ENCODE peak calls at places on chromosomes 6 and 20, in six cellular contexts. One of them, this sample, is unnamed.
A peak's percentile ranks its signal among the peaks of the same experiment; 100 is the strongest.

GRCh38 chr20:38680492-38681118 is 43.7 kb upstream of the SLC32A1 start:
- DNase-seq in hepatocyte: peak; percentile 80
- DNase-seq in prostate gland: no peak
- DNase-seq in Peyer's patch: no peak
- DNase-seq in dorsolateral prefrontal cortex: no peak
- DNase-seq in GM20000: peak; percentile 39
- DNase-seq in this sample: peak; percentile 34

GRCh38 chr6:73929421-73929820 is 233.4 kb downstream of the CD109 start:
- DNase-seq in Peyer's patch: no peak
- DNase-seq in dorsolateral prefrontal cortex: no peak
- DNase-seq in GM20000: no peak
- DNase-seq in prostate gland: no peak
- DNase-seq in hepatocyte: no peak
- DNase-seq in this sample: no peak

GRCh38 chr6:72720464-72720863 is 98.6 kb downstream of the KCNQ5 start:
- DNase-seq in dorsolateral prefrontal cortex: no peak
- DNase-seq in hepatocyte: no peak
- DNase-seq in prostate gland: no peak
- DNase-seq in Peyer's patch: no peak
- DNase-seq in GM20000: no peak
- DNase-seq in this sample: no peak

GRCh38 chr6:43076093-43076927 is at the start of gene PTK7:
- DNase-seq in GM20000: peak; percentile 50
- DNase-seq in hepatocyte: peak; percentile 89
- DNase-seq in Peyer's patch: no peak
- DNase-seq in dorsolateral prefrontal cortex: no peak
- DNase-seq in prostate gland: peak; percentile 70
- DNase-seq in this sample: peak; percentile 72

GRCh38 chr20:59823030-59823423 is 110.4 kb downstream of the SYCP2 start:
- DNase-seq in GM20000: no peak
- DNase-seq in hepatocyte: no peak
- DNase-seq in dorsolateral prefrontal cortex: no peak
- DNase-seq in prostate gland: no peak
- DNase-seq in Peyer's patch: no peak
- DNase-seq in this sample: no peak

GRCh38 chr6:12555781-12556180 is 160.8 kb upstream of the PHACTR1 start:
- DNase-seq in GM20000: no peak
- DNase-seq in prostate gland: no peak
- DNase-seq in dorsolateral prefrontal cortex: no peak
- DNase-seq in Peyer's patch: no peak
- DNase-seq in hepatocyte: no peak
- DNase-seq in this sample: no peak

GRCh38 chr6:31453259-31453658 is 44.7 kb upstream of the MICB start:
- DNase-seq in Peyer's patch: no peak
- DNase-seq in prostate gland: no peak
- DNase-seq in hepatocyte: no peak
- DNase-seq in GM20000: no peak
- DNase-seq in dorsolateral prefrontal cortex: no peak
- DNase-seq in this sample: no peak

GRCh38 chr20:39070484-39071231 is 108.5 kb downstream of the DHX35 start:
- DNase-seq in dorsolateral prefrontal cortex: no peak
- DNase-seq in GM20000: no peak
- DNase-seq in hepatocyte: no peak
- DNase-seq in prostate gland: no peak
- DNase-seq in Peyer's patch: no peak
- DNase-seq in this sample: peak; percentile 60

GRCh38 chr20:44861547-44862006 is 23.9 kb upstream of the YWHAB start:
- DNase-seq in Peyer's patch: no peak
- DNase-seq in GM20000: no peak
- DNase-seq in hepatocyte: no peak
- DNase-seq in dorsolateral prefrontal cortex: no peak
- DNase-seq in prostate gland: no peak
- DNase-seq in this sample: peak; percentile 53

GRCh38 chr6:138183792-138184134 is 22.0 kb downstream of the ARFGEF3 start:
- DNase-seq in GM20000: no peak
- DNase-seq in Peyer's patch: no peak
- DNase-seq in prostate gland: no peak
- DNase-seq in dorsolateral prefrontal cortex: no peak
- DNase-seq in hepatocyte: no peak
- DNase-seq in this sample: no peak

GRCh38 chr6:157012355-157012754 is 235.2 kb downstream of the ARID1B start:
- DNase-seq in Peyer's patch: no peak
- DNase-seq in GM20000: no peak
- DNase-seq in hepatocyte: no peak
- DNase-seq in prostate gland: no peak
- DNase-seq in dorsolateral prefrontal cortex: no peak
- DNase-seq in this sample: no peak
- TF ChIP-seq CTCF in Peyer's patch: no peak
- TF ChIP-seq CTCF in GM20000: no peak
- TF ChIP-seq CTCF in hepatocyte: no peak
- TF ChIP-seq CTCF in prostate gland: no peak
- TF ChIP-seq CTCF in dorsolateral prefrontal cortex: no peak
- TF ChIP-seq CTCF in this sample: no peak

DNA sequence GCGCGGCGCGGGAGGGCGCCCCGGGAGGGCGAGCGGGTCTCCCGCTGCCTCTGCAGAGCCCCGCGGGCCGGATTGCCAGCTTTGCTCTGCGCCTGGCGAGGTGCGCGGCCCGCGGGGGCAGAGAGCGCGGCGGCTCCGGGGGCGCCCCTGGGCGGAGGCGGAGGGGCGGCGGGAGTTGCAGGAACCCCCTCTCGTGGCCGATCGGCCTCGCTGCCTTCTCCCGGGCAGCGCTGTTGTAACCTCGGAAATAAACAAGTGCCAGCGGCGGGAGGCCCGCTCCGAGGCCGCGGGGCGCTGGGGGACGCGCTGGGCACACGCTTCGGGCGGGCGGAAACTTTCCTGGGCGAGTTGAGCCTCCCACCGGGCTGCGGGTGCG is 1.2 kb downstream of the CDH4 start:
- DNase-seq in dorsolateral prefrontal cortex: no peak
- DNase-seq in Peyer's patch: no peak
- DNase-seq in prostate gland: no peak
- DNase-seq in GM20000: peak; percentile 45
- DNase-seq in hepatocyte: peak; percentile 46
- DNase-seq in this sample: peak; percentile 53
- TF ChIP-seq CTCF in dorsolateral prefrontal cortex: no peak
- TF ChIP-seq CTCF in Peyer's patch: no peak
- TF ChIP-seq CTCF in prostate gland: no peak
- TF ChIP-seq CTCF in GM20000: no peak
- TF ChIP-seq CTCF in hepatocyte: peak; percentile 34
- TF ChIP-seq CTCF in this sample: peak; percentile 56

GRCh38 chr6:139628220-139628619 is 253.8 kb upstream of the CITED2 start:
- DNase-seq in Peyer's patch: no peak
- DNase-seq in prostate gland: no peak
- DNase-seq in dorsolateral prefrontal cortex: no peak
- DNase-seq in GM20000: no peak
- DNase-seq in hepatocyte: no peak
- DNase-seq in this sample: no peak

GRCh38 chr6:139623382-139623781 is 248.9 kb upstream of the CITED2 start:
- DNase-seq in hepatocyte: no peak
- DNase-seq in GM20000: no peak
- DNase-seq in Peyer's patch: no peak
- DNase-seq in dorsolateral prefrontal cortex: no peak
- DNase-seq in prostate gland: no peak
- DNase-seq in this sample: no peak

GRCh38 chr6:139625998-139626975 is 251.8 kb upstream of the CITED2 start:
- DNase-seq in hepatocyte: no peak
- DNase-seq in Peyer's patch: no peak
- DNase-seq in dorsolateral prefrontal cortex: no peak
- DNase-seq in prostate gland: no peak
- DNase-seq in GM20000: no peak
- DNase-seq in this sample: no peak

GRCh38 chr6:139627091-139627490 is 252.6 kb upstream of the CITED2 start:
- DNase-seq in Peyer's patch: no peak
- DNase-seq in dorsolateral prefrontal cortex: no peak
- DNase-seq in GM20000: no peak
- DNase-seq in prostate gland: no peak
- DNase-seq in hepatocyte: no peak
- DNase-seq in this sample: no peak

DNA sequence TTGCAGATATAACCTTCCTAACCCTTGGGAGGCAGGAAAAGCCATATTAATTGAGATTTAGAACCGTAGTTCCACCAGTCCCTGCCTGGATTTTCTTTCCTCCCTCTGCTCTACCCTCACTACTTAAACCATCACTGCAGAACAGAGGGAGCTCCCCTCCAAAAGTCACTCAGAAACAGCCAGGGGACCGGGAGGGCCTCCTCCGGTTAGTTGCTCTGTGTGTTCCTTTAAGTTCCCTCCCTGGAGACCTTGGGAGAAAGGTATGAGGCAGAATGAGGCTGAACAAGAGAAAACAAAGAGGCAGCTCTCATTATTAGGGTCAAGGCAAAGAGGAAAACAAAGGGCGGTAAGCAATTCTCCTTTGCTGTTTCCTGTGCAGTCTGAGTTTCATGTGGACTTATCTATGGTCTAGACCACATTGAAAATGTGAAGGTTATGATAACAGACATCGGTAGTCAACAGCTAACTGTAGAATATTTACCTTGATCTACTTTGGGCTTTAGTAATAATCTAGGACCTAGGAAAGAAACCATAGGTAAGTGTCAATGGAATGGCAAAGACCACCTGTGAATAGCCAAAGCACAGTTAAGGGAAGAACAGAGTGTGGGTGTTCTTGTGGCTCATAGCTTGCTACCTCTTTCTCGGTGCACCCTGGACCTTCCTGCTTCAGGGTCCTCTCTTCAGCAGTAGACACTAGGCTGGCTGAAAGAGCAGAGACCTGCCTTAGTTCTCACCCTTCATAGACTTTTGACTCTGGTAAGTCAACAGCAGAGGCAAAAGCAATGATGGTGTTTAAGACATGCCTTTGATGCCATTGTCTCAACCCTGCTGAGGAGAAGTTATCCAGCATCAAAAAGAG is 250.9 kb upstream of the CITED2 start:
- DNase-seq in Peyer's patch: no peak
- DNase-seq in hepatocyte: no peak
- DNase-seq in dorsolateral prefrontal cortex: no peak
- DNase-seq in prostate gland: no peak
- DNase-seq in GM20000: no peak
- DNase-seq in this sample: no peak
- TF ChIP-seq CTCF in Peyer's patch: no peak
- TF ChIP-seq CTCF in hepatocyte: no peak
- TF ChIP-seq CTCF in dorsolateral prefrontal cortex: no peak
- TF ChIP-seq CTCF in prostate gland: no peak
- TF ChIP-seq CTCF in GM20000: no peak
- TF ChIP-seq CTCF in this sample: no peak

GRCh38 chr6:52571099-52571755 is 5.6 kb downstream of the TRAM2 start:
- DNase-seq in prostate gland: no peak
- DNase-seq in GM20000: no peak
- DNase-seq in Peyer's patch: no peak
- DNase-seq in dorsolateral prefrontal cortex: no peak
- DNase-seq in hepatocyte: peak; percentile 36
- DNase-seq in this sample: no peak

GRCh38 chr6:52572536-52572935 is 4.3 kb downstream of the TRAM2 start:
- DNase-seq in hepatocyte: no peak
- DNase-seq in dorsolateral prefrontal cortex: no peak
- DNase-seq in Peyer's patch: no peak
- DNase-seq in GM20000: no peak
- DNase-seq in prostate gland: no peak
- DNase-seq in this sample: no peak

GRCh38 chr6:52575490-52575868 is 1.4 kb downstream of the TRAM2 start:
- DNase-seq in hepatocyte: no peak
- DNase-seq in Peyer's patch: no peak
- DNase-seq in GM20000: no peak
- DNase-seq in dorsolateral prefrontal cortex: no peak
- DNase-seq in prostate gland: no peak
- DNase-seq in this sample: no peak

GRCh38 chr6:52574709-52575489 is 2.0 kb downstream of the TRAM2 start:
- DNase-seq in GM20000: peak; percentile 76
- DNase-seq in hepatocyte: peak; percentile 74
- DNase-seq in Peyer's patch: peak; percentile 90
- DNase-seq in dorsolateral prefrontal cortex: no peak
- DNase-seq in prostate gland: no peak
- DNase-seq in this sample: no peak

DNA sequence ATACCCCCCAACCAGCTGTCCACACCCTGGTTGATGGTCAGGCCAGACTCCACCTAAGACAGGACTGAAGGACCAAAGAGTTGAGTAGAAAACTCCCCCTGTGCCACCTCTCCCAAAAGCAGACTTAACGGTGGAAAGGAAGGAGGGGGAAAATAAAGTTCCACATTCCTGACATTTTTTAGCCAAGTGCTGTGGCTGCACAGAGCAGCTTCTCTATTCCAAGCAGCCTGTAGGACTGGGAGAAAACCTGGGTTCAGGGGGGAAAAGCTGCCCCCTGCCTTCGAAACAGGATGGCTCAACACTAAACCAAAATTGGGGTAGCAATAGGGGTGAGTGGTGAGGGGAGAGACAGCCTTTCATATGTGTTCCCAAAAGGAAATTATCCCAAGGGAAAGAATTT is 3.6 kb downstream of the TRAM2 start:
- DNase-seq in hepatocyte: no peak
- DNase-seq in dorsolateral prefrontal cortex: no peak
- DNase-seq in prostate gland: no peak
- DNase-seq in GM20000: no peak
- DNase-seq in Peyer's patch: no peak
- DNase-seq in this sample: no peak
- TF ChIP-seq CTCF in hepatocyte: no peak
- TF ChIP-seq CTCF in dorsolateral prefrontal cortex: no peak
- TF ChIP-seq CTCF in prostate gland: no peak
- TF ChIP-seq CTCF in GM20000: no peak
- TF ChIP-seq CTCF in Peyer's patch: no peak
- TF ChIP-seq CTCF in this sample: peak; percentile 17

DNA sequence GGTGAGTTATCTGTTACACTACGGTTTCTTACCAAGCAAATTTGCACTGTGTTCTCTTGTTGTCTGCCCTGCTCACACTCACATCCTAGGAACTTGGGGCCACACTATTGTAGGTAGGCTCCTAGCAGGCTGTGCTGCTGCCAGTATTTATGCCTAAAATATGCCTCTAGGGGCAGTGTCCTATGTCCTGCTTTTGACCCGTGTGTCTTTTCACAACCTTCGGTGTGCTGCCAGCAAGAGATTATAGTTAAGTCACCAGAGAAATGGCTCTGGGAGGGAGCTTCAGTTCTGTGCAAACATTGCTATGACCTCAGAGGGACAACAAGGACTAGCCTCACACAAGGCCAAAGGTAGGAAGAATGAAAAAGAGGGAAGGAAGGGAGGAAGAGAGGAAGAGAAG is 8.9 kb upstream of the TAAR5 start:
- DNase-seq in Peyer's patch: no peak
- DNase-seq in GM20000: peak; percentile 17
- DNase-seq in dorsolateral prefrontal cortex: no peak
- DNase-seq in hepatocyte: peak; percentile 55
- DNase-seq in prostate gland: no peak
- DNase-seq in this sample: no peak
- TF ChIP-seq CTCF in Peyer's patch: peak; percentile 41
- TF ChIP-seq CTCF in GM20000: peak; percentile 7
- TF ChIP-seq CTCF in dorsolateral prefrontal cortex: peak; percentile 20
- TF ChIP-seq CTCF in hepatocyte: peak; percentile 35
- TF ChIP-seq CTCF in prostate gland: no peak
- TF ChIP-seq CTCF in this sample: peak; percentile 41

GRCh38 chr6:39370021-39370420 is 47.5 kb upstream of the KCNK16 start:
- DNase-seq in Peyer's patch: no peak
- DNase-seq in prostate gland: no peak
- DNase-seq in hepatocyte: no peak
- DNase-seq in dorsolateral prefrontal cortex: no peak
- DNase-seq in GM20000: no peak
- DNase-seq in this sample: no peak
- TF ChIP-seq CTCF in Peyer's patch: no peak
- TF ChIP-seq CTCF in prostate gland: no peak
- TF ChIP-seq CTCF in hepatocyte: peak; percentile 24
- TF ChIP-seq CTCF in dorsolateral prefrontal cortex: no peak
- TF ChIP-seq CTCF in GM20000: no peak
- TF ChIP-seq CTCF in this sample: peak; percentile 31

This sample was measured in astrocyte of the spinal cord.